ENCODE peak calls at places on chromosome 1, in eight cellular contexts. I, R, Y, M, U, J, V and L are unnamed samples.
A peak's percentile ranks its signal among the peaks of the same experiment; 100 is the strongest.

GRCh38 chr1:84434081-84434755 is 35.9 kb downstream of the DNASE2B start:
- DNase-seq in I (no peak), R (no peak), Y (no peak), M (no peak), U (no peak), J (peak; percentile 48), V (no peak), L (no peak)

GRCh38 chr1:101022294-101022693 is 3.3 kb downstream of the DPH5 start:
- DNase-seq in I (no peak), R (no peak), Y (no peak), M (peak; percentile 47), U (no peak), J (no peak), V (no peak), L (peak; percentile 51)

GRCh38 chr1:161730050-161730564 is 8.8 kb downstream of the FCRLB start:
- DNase-seq in I (peak; percentile 63), R (no peak), Y (peak; percentile 39), M (no peak), U (no peak), J (no peak), V (no peak), L (no peak)

GRCh38 chr1:228500143-228500736 is 13.1 kb downstream of the RNF187 start:
- DNase-seq in I (no peak), R (no peak), Y (no peak), M (no peak), U (no peak), J (no peak), V (peak; percentile 23), L (no peak)

GRCh38 chr1:45490623-45491463 is at the start of gene TESK2:
- DNase-seq in I (peak; percentile 89), R (peak; percentile 100), Y (peak; percentile 100), M (peak; percentile 100), U (peak; percentile 100), J (peak; percentile 100), V (peak; percentile 100), L (peak; percentile 99)

GRCh38 chr1:224267922-224268321 is 62.0 kb downstream of the NVL start:
- DNase-seq in I (no peak), R (no peak), Y (no peak), M (no peak), U (no peak), J (no peak), V (no peak), L (no peak)

GRCh38 chr1:41289196-41289595 is 47.1 kb upstream of the SCMH1 start:
- DNase-seq in I (no peak), R (no peak), Y (no peak), M (no peak), U (no peak), J (no peak), V (no peak), L (no peak)

GRCh38 chr1:116318897-116319296 is 54.1 kb upstream of the ATP1A1 start:
- DNase-seq in I (peak; percentile 55), R (peak; percentile 50), Y (no peak), M (no peak), U (no peak), J (no peak), V (no peak), L (no peak)

GRCh38 chr1:88922214-88922613 is 30.8 kb upstream of the GTF2B start:
- DNase-seq in I (no peak), R (no peak), Y (no peak), M (peak; percentile 50), U (no peak), J (no peak), V (no peak), L (no peak)

GRCh38 chr1:155940531-155940992 is 876 bp upstream of the RXFP4 start:
- DNase-seq in I (no peak), R (peak; percentile 86), Y (peak; percentile 84), M (no peak), U (no peak), J (no peak), V (no peak), L (no peak)
- TF ChIP-seq POLR2AphosphoS5 in I (no peak), R (peak; percentile 62), Y (peak; percentile 91), M (no peak), U (no peak), J (peak; percentile 72), V (no peak), L (no peak)

GRCh38 chr1:212606734-212607205 is 1.8 kb upstream of the ATF3 start:
- DNase-seq in I (peak; percentile 33), R (no peak), Y (no peak), M (peak; percentile 48), U (no peak), J (no peak), V (no peak), L (no peak)
- TF ChIP-seq EZH2 in I (no peak), R (peak; percentile 44), Y (no peak), M (peak; percentile 24), U (no peak), J (peak; percentile 96), V (peak; percentile 68), L (no peak)

DNA sequence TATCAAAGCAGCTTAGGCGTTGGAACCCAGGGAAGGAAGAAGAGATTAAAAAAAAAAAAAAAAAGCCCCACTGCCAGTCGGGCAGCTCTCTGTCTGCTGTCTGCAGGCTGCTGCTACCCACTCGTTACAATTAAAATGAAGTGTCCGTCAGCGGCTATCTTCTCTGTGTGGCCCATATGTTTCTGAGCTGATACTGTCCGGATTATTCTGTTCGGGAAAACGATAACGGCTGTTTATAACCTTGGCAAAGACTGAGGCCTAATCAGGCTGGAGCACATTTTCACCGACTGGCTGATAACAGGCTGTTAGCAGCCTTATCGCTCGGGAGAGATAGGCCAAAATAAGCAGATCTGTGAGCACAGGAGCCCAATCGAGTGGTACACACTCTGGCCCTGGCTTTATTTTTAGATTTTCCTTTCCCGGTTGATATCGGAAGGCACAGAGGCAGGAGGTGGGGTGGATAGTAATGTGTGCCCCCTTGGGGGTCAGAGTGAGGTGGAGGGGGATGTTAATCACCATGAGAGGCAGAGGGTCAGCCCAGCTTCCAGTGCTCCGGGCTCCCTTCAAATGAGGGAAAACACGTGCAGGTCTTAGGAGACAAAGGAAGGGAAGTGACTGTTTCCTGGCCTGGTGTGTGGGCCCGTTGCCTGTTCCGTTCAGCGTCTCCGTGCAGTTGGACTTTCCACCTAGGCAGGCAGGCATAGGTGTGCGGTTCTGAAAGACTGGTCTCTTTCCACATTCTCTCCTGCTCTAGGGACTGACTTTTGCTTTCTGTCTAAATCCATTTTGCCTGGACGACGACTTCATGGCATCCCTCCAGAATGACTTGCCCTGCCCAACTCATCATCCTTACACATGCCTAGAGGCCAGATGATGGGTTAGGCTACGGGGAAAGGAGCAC is 153.4 kb downstream of the PBX1 start:
- DNase-seq in I (peak; percentile 91), R (no peak), Y (peak; percentile 100), M (no peak), U (no peak), J (no peak), V (no peak), L (no peak)
- H3K27ac ChIP-seq in I (peak overlapping the region; percentile 64), R (no peak overlapping the region), Y (peak overlapping the region; percentile 29), M (peak overlapping the region; percentile 8), U (no peak overlapping the region), J (no peak overlapping the region), V (peak overlapping the region; percentile 29), L (no peak overlapping the region)

GRCh38 chr1:232578681-232579195 is 51.2 kb downstream of the SIPA1L2 start:
- DNase-seq in I (no peak), R (no peak), Y (peak; percentile 65), M (no peak), U (no peak), J (no peak), V (no peak), L (no peak)
- TF ChIP-seq POLR2AphosphoS5 in I (no peak), R (no peak), Y (no peak), M (no peak), U (no peak), J (no peak), V (no peak), L (no peak)

DNA sequence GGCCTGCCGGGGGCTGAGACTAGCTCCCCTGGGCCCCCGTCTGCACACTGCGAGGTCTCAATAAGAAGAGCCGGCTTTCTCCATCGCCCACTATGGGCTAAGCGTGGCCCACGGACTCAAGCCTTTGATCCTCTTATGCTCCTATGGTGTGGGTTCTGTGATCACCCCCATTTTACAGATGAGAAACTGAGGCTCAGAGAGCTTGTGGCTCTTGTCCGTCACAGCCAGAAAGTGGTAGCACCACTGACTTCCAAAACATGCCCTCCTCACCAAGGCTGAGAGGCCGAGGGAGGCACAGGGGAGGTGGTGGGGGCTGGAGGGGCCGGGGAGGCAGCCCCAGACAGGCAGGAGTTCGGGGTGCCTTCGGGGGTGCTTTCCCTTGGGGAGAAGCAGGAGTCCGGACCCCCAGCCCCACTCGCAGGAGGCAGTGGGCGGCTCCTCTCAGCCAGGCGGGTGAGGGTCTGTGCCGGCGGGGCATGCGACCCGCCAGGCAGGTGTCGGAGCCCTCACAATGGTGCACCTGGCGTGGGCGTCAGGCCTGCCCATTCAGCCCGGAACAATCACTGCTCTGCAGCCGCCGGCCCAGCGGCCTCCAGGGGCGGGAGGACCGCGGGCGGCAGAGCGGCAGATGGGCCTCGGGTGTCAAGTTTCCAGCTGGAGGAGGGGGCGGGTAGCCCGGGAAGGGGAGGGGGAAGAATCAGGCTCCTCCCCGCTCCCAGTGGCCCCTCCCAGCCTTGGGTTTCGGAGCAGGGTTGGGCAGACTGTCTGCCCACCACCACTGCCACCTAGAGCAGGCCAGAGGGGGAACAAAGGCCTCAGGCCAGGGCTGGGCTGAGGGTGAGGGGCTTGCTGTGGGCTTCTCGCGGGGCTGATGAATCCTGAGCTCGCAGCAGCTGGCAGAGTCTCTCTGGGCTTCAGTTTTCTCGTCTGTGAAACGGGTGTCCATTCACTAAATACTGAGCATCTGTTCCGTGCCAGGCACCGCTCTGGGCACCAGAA is 39.3 kb upstream of the CASZ1 start:
- DNase-seq in I (peak; percentile 76), R (peak; percentile 61), Y (peak; percentile 54), M (peak; percentile 96), U (no peak), J (peak; percentile 49), V (peak; percentile 97), L (no peak)
- TF ChIP-seq EZH2 in I (no peak), R (no peak), Y (peak; percentile 83), M (no peak), U (no peak), J (no peak), V (no peak), L (no peak)